ENCODE peak calls at places on chromosomes 5 and 9, in six cellular contexts. W is A549, I is uterus, E is esophagus squamous epithelium, O is breast epithelium, H is GM12865. L is an unnamed sample.

GRCh38 chr9:12906646-12907045 is 131.8 kb downstream of the LURAP1L start:
- DNase-seq in W (no peak), I (no peak), E (no peak), O (no peak), H (no peak), L (no peak)

GRCh38 chr9:81387360-81387759 is 302.0 kb downstream of the TLE1 start:
- DNase-seq in W (no peak), I (no peak), E (no peak), O (no peak), H (no peak), L (no peak)

GRCh38 chr5:143030349-143030748 is 260.2 kb downstream of the ARHGAP26 start:
- DNase-seq in W (no peak), I (no peak), E (no peak), O (no peak), H (no peak), L (no peak)

GRCh38 chr9:111743275-111743674 is 51.5 kb downstream of the SHOC1 start:
- DNase-seq in W (peak; percentile 45), I (no peak), E (no peak), O (no peak), H (no peak), L (no peak)

GRCh38 chr5:1761453-1761755 is 38.2 kb downstream of the MRPL36 start:
- DNase-seq in W (no peak), I (no peak), E (no peak), O (peak; percentile 41), H (no peak), L (no peak)

GRCh38 chr5:78610163-78610583 is 38.4 kb downstream of the LHFPL2 start:
- DNase-seq in W (no peak), I (peak; percentile 85), E (no peak), O (no peak), H (no peak), L (no peak)

GRCh38 chr5:101977729-101978345 is 318.2 kb downstream of the SLCO4C1 start:
- DNase-seq in W (peak; percentile 23), I (no peak), E (no peak), O (no peak), H (peak; percentile 55), L (peak; percentile 21)

GRCh38 chr5:54743997-54744788 is 226.6 kb downstream of the SNX18 start:
- DNase-seq in W (no peak), I (no peak), E (peak; percentile 29), O (no peak), H (peak; percentile 86), L (peak; percentile 59)

GRCh38 chr5:92308679-92309078 is 925.6 kb upstream of the ARRDC3 start:
- DNase-seq in W (no peak), I (no peak), E (no peak), O (no peak), H (no peak), L (no peak)

GRCh38 chr5:67214713-67215591 is 18.4 kb upstream of the CD180 start:
- DNase-seq in W (no peak), I (no peak), E (no peak), O (peak; percentile 83), H (no peak), L (no peak)

GRCh38 chr5:73215525-73215890 is 42.5 kb downstream of the TMEM174 start:
- DNase-seq in W (no peak), I (no peak), E (no peak), O (no peak), H (no peak), L (no peak)

GRCh38 chr5:173268750-173269580 is 34.0 kb upstream of the NKX2-5 start:
- DNase-seq in W (no peak), I (no peak), E (no peak), O (no peak), H (no peak), L (no peak)

GRCh38 chr9:114366334-114367128 is 21.3 kb downstream of the AKNA start:
- DNase-seq in W (no peak), I (no peak), E (no peak), O (no peak), H (peak; percentile 77), L (peak; percentile 60)

GRCh38 chr9:134639994-134640393 is 1.6 kb upstream of the COL5A1 start:
- DNase-seq in W (no peak), I (no peak), E (no peak), O (no peak), H (no peak), L (no peak)

GRCh38 chr9:131366745-131367401 is 27.0 kb upstream of the PRRC2B start:
- DNase-seq in W (peak; percentile 65), I (no peak), E (no peak), O (no peak), H (no peak), L (no peak)

GRCh38 chr9:127180457-127181314 is 58.3 kb upstream of the ANGPTL2 start:
- DNase-seq in W (no peak), I (peak; percentile 14), E (no peak), O (peak; percentile 33), H (no peak), L (no peak)

GRCh38 chr9:26112724-26113123 is 434.5 kb upstream of the TUSC1 start:
- DNase-seq in W (no peak), I (no peak), E (no peak), O (no peak), H (no peak), L (no peak)

GRCh38 chr5:59757442-59757841 is 136.1 kb downstream of the PDE4D start:
- DNase-seq in W (peak; percentile 28), I (no peak), E (no peak), O (no peak), H (no peak), L (no peak)

GRCh38 chr5:8861764-8862163 is 684.1 kb downstream of the SEMA5A start:
- DNase-seq in W (no peak), I (no peak), E (no peak), O (no peak), H (no peak), L (no peak)

GRCh38 chr5:89520771-89521170 is 637.8 kb upstream of the MEF2C start:
- DNase-seq in W (no peak), I (no peak), E (no peak), O (no peak), H (no peak), L (no peak)

GRCh38 chr5:136408996-136409395 is 43.7 kb upstream of the TRPC7 start:
- DNase-seq in W (no peak), I (no peak), E (no peak), O (no peak), H (no peak), L (no peak)

GRCh38 chr5:159982421-159983173 is 26.3 kb upstream of the TTC1 start:
- DNase-seq in W (no peak), I (no peak), E (no peak), O (no peak), H (no peak), L (no peak)

GRCh38 chr5:141683596-141684161 is 1.6 kb upstream of the ARAP3 start:
- DNase-seq in W (no peak), I (no peak), E (no peak), O (no peak), H (no peak), L (no peak)

GRCh38 chr9:126853667-126854066 is 6.8 kb upstream of the ZBTB34 start:
- DNase-seq in W (no peak), I (no peak), E (no peak), O (no peak), H (no peak), L (no peak)

DNA sequence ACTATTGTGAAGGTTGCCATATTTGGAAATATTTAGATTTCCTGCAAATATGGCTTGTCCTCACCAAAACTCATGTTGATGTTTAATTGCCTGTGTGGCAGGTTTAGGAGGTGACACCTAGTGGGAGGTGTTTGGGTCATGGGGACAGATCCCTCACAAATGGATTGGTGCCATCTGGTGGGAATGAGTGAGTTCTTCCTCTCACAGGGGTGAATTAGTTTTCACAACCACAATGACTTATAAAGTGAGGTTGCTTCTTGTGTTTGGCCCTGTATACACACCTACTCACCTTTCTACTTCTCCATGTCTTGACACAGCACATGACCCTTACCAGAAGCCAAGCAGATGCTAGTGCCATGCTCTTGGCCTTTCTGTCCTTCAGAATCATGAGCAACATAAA is 41.1 kb downstream of the ISOC1 start:
- DNase-seq in W (no peak), I (no peak), E (no peak), O (no peak), H (peak; percentile 48), L (no peak)
- TF ChIP-seq CTCF in W (no peak), I (no peak), E (no peak), O (no peak), H (peak; percentile 24), L (peak; percentile 12)

GRCh38 chr9:95273369-95274051 is 44.0 kb downstream of the FANCC start:
- DNase-seq in W (no peak), I (no peak), E (no peak), O (no peak), H (peak; percentile 6), L (no peak)
- H3K4me3 ChIP-seq in W (no peak overlapping the region), I (no peak overlapping the region), E (no peak overlapping the region), O (no peak overlapping the region), H (no peak overlapping the region), L (no peak overlapping the region)

GRCh38 chr9:98117984-98118639 is 910 bp downstream of the TRIM14 start:
- DNase-seq in W (peak; percentile 65), I (no peak), E (no peak), O (no peak), H (peak; percentile 77), L (no peak)

GRCh38 chr9:98120476-98120875 is 1.5 kb upstream of the TRIM14 start:
- DNase-seq in W (no peak), I (no peak), E (no peak), O (no peak), H (no peak), L (no peak)

GRCh38 chr9:98121096-98121495 is 2.1 kb upstream of the TRIM14 start:
- DNase-seq in W (no peak), I (peak; percentile 34), E (no peak), O (no peak), H (no peak), L (no peak)

GRCh38 chr9:98124637-98125426 is 5.8 kb upstream of the TRIM14 start:
- DNase-seq in W (no peak), I (no peak), E (no peak), O (no peak), H (no peak), L (no peak)

DNA sequence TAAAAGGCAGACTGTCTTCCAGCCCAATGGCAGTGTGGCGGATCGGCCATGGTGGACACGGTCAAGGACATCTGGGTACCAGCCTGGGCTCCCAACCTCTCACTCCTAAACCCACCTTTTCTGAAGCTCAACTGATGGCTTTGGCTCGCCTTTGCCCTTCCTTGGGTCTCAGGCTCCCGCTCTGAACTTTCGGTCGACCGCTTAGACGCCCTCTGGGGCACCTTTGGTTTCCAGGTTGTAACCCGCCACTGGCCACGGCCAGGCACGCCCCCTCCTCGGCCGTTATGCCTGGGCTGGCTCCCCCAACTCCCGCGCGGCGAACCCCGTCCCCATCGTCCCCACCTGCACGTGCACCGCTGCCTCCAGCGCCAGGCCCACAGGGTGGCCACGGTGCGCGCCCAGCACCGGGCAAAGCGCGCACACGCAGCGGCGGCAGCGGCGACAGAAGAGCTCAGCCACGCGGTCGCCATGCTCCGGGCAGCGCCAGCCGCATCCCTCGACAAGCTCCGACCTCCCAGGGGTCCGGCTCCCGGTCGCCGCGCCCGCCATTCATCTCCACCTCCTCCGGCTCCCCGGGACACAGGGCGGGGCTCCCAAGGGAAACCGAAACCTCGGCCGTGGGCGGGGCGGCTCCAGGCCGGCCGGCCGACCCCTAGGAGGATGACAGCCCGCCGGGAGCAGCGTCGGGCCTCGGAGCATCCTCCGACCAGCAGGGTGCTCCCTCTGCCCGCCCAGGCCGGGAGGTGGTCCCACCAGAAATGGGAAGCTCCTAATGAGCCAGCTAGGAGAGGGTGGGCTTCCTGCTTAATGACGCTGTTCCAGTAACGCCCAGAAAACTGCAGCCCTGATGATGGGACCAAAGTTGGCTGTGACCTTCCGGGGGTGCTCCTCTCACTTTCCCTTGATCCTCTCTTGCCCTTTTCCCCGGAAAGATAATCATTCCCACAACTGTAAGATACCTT is at the start of gene TRIM14:
- DNase-seq in W (peak; percentile 83), I (peak; percentile 30), E (no peak), O (no peak), H (peak; percentile 80), L (no peak)
- TF ChIP-seq CTCF in W (peak; percentile 38), I (no peak), E (no peak), O (no peak), H (no peak), L (peak; percentile 31)

GRCh38 chr9:133371261-133371711 is 4.6 kb downstream of the SURF4 start:
- DNase-seq in W (no peak), I (no peak), E (no peak), O (no peak), H (no peak), L (no peak)
- H3K4me3 ChIP-seq in W (no peak overlapping the region), I (no peak overlapping the region), E (no peak overlapping the region), O (no peak overlapping the region), H (no peak overlapping the region), L (no peak overlapping the region)